ENCODE peak calls at places on chromosomes 1 and 21, in four cellular contexts. W is GM23248, M is endothelial cell of umbilical vein, T is HCT116. X is an unnamed sample.

GRCh38 chr1:165075725-165076370 is 280.7 kb downstream of the LMX1A start:
- DNase-seq in W (peak; percentile 55), M (peak; percentile 24), T (no peak), X (peak; percentile 64)

GRCh38 chr1:219805191-219805590 is 123.2 kb downstream of the SLC30A10 start:
- DNase-seq in W (no peak), M (no peak), T (no peak), X (peak; percentile 15)

GRCh38 chr1:233859446-233859845 is 45.0 kb upstream of the SLC35F3 start:
- DNase-seq in W (no peak), M (no peak), T (no peak), X (no peak)

GRCh38 chr1:153547560-153548551 is 1.2 kb downstream of the S100A3 start:
- DNase-seq in W (no peak), M (no peak), T (no peak), X (no peak)

GRCh38 chr1:221239911-221240310 is 360.7 kb downstream of the HLX start:
- DNase-seq in W (peak; percentile 8), M (no peak), T (no peak), X (no peak)

GRCh38 chr21:44758781-44759627 is 42.6 kb downstream of the UBE2G2 start:
- DNase-seq in W (no peak), M (no peak), T (no peak), X (no peak)

GRCh38 chr1:160256396-160257046 is 5.8 kb downstream of the DCAF8 start:
- DNase-seq in W (peak; percentile 95), M (peak; percentile 77), T (no peak), X (no peak)

GRCh38 chr1:94124538-94124937 is 3.6 kb upstream of the ABCA4 start:
- DNase-seq in W (no peak), M (peak; percentile 66), T (no peak), X (no peak)

GRCh38 chr1:98677288-98677687 is 15.8 kb downstream of the SNX7 start:
- DNase-seq in W (peak; percentile 62), M (no peak), T (no peak), X (no peak)

GRCh38 chr1:180935326-180936109 is 22.8 kb downstream of the KIAA1614 start:
- DNase-seq in W (no peak), M (no peak), T (no peak), X (no peak)

GRCh38 chr1:39940253-39940652 is 14.7 kb upstream of the MFSD2A start:
- DNase-seq in W (no peak), M (no peak), T (no peak), X (no peak)

GRCh38 chr1:8171751-8172464 is 145.8 kb upstream of the ERRFI1 start:
- DNase-seq in W (peak; percentile 58), M (no peak), T (no peak), X (no peak)

GRCh38 chr21:34133802-34134201 is 60.4 kb downstream of the MRPS6 start:
- DNase-seq in W (no peak), M (no peak), T (no peak), X (no peak)

GRCh38 chr1:242736569-242736968 is 212.1 kb upstream of the PLD5 start:
- DNase-seq in W (no peak), M (no peak), T (no peak), X (no peak)

GRCh38 chr1:153277852-153278251 is 18.4 kb downstream of the LORICRIN start:
- DNase-seq in W (no peak), M (no peak), T (peak; percentile 66), X (peak; percentile 58)

GRCh38 chr1:198848649-198849048 is 209.8 kb downstream of the PTPRC start:
- DNase-seq in W (no peak), M (no peak), T (no peak), X (no peak)

GRCh38 chr21:42120056-42120903 is 49.2 kb downstream of the UMODL1 start:
- DNase-seq in W (no peak), M (no peak), T (no peak), X (no peak)

GRCh38 chr1:47937586-47937985 is 59.6 kb downstream of the TRABD2B start:
- DNase-seq in W (no peak), M (no peak), T (no peak), X (no peak)

GRCh38 chr1:169312084-169312954 is 55.3 kb downstream of the NME7 start:
- DNase-seq in W (peak; percentile 97), M (peak; percentile 47), T (peak; percentile 90), X (no peak)

GRCh38 chr1:175278729-175279128 is 86.2 kb upstream of the KIAA0040 start:
- DNase-seq in W (no peak), M (no peak), T (no peak), X (no peak)

GRCh38 chr1:99727575-99728190 is 38.8 kb downstream of the FRRS1 start:
- DNase-seq in W (peak; percentile 39), M (peak; percentile 55), T (no peak), X (no peak)

DNA sequence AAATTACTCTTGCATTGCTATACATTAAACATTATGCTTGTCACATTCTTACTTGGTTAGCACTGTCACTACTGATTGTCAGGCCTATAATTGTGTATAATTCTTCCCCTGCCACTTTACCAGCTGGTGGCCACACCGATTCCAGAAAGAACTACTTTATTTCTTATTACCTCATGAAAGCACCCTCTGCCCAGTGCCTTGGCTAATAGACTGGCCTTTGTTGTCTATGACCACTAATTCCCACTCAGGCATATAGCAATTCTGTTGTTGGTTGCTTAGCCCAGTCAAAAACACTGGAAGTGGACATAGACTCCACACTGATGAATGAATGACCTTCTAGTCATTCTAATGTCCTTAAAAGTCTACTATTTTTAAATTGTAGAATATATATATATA is 35.6 kb downstream of the MRPL39 start:
- DNase-seq in W (no peak), M (no peak), T (no peak), X (no peak)
- H3K4me3 ChIP-seq in W (no peak overlapping the region), M (no peak overlapping the region), T (no peak overlapping the region), X (no peak overlapping the region)

DNA sequence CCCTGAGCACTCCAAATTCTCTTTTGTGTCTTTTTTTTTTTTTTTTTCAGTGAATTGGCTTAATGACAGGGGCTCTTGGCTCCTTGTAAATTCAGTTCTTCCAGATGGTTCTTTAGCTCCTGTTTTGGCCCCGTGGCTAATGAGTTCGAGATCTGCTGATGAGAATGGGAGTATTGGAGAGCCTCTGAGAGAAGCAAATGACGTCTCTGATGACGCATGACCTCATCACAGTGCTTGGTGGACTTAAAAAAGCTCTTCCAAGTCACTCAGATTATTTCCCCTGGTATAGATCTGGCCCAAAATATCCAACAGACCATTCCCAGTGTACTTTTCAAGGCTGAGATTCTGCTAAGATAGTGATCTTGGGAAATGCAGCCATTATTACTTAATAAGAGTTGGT is 159.5 kb downstream of the MIS18A start:
- DNase-seq in W (no peak), M (no peak), T (no peak), X (no peak)
- H3K27me3 ChIP-seq in W (no peaks in the 10 kb centered on the region), M (no peaks in the 10 kb centered on the region), T (peaks cover 54% of the 10 kb centered on the region), X (no peaks in the 10 kb centered on the region)

DNA sequence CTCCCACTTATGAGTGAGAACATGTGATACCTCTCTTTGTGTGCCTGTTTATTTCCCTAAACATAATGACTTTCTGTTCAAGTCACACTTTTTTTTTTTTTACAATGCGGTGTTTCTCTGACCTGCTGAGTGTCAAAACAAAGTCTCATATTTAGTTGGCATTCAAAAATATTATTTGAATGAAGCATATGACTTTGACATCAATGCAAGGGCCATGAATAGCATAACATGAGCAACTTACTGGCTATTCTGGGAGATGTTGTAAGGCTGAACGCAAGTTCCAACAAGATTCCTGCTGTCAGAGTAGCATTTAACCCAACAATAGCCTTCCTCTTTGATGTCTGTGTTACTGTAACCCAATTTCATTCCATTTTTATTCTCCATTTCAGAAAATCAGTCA is 2.0 kb upstream of the KRTAP19-1 start:
- DNase-seq in W (no peak), M (no peak), T (no peak), X (no peak)
- H3K9me3 ChIP-seq in W (no peaks in the 10 kb centered on the region), M (peaks cover 1% of the 10 kb centered on the region), T (no peaks in the 10 kb centered on the region), X (peaks cover 4% of the 10 kb centered on the region)

GRCh38 chr1:30783244-30783915 is 25.8 kb upstream of the LAPTM5 start:
- DNase-seq in W (no peak), M (no peak), T (no peak), X (no peak)
- H3K4me3 ChIP-seq in W (no peak overlapping the region), M (no peak overlapping the region), T (no peak overlapping the region), X (no peak overlapping the region)

DNA sequence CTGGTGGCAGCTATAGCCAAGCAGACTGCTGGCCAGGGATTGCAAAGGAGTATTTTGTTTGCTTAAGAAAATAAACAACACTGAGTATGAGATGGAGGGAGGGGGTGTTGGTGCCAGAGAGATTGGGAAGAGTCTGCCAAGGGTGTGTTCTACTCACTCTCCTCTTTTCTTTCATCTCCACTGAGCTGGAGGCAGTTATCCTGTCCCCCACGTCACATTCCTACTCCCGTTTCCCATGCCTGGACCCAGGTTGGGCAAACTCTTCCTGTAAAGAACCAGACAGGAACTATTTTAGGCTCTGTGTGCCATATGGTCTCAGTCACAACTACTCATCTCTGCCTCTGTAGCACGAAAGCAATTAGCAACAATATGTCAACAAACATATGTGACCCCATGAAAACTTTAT is 1.4 kb upstream of the IL24 start:
- DNase-seq in W (peak; percentile 85), M (no peak), T (no peak), X (no peak)
- H3K27me3 ChIP-seq in W (no peaks in the 10 kb centered on the region), M (no peaks in the 10 kb centered on the region), T (no peaks in the 10 kb centered on the region), X (peaks cover 5% of the 10 kb centered on the region)

GRCh38 chr1:248739580-248740205 is 15.9 kb downstream of the LYPD8 start:
- DNase-seq in W (no peak), M (no peak), T (no peak), X (no peak)
- H3K9me3 ChIP-seq in W (no peaks in the 10 kb centered on the region), M (peaks cover 3% of the 10 kb centered on the region), T (no peaks in the 10 kb centered on the region), X (no peaks in the 10 kb centered on the region)

DNA sequence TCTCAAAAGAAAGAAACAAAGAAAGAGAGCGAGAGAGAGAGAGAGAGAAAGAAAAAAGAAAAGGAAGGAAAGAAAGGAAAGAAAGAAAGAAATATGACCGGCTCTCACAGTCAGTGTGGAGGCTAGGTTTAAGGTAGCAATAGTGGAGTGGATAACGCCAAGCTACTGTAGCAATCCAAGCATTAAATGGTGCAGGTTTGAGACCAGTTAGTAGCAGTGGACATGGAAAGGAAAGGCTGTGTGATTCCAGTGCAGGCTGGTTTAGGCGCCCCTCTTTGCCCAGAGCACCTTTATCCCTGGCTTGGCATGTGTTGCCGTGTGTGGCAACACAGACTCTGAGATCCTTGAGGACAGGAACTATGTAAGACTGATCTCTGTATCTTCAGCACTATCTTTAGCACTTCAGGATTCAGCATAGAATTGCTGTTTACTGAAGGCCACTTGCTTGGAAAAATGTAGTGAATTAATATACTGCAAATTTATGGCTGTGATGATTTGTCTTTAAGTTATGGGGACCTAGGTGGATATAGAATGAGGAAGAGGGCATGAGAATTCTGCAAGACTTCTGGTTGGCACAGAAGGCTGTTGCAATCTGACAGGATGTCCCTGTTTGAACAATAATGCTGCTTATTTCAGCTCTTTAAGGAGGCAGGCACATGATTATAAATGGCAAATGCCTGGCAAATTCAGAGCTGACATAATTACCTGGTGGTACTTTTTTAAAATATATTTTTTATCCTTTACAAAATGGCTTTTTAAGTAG is 10.8 kb upstream of the OSBPL9 start:
- DNase-seq in W (no peak), M (no peak), T (no peak), X (no peak)
- H3K4me3 ChIP-seq in W (no peak overlapping the region), M (no peak overlapping the region), T (no peak overlapping the region), X (no peak overlapping the region)

DNA sequence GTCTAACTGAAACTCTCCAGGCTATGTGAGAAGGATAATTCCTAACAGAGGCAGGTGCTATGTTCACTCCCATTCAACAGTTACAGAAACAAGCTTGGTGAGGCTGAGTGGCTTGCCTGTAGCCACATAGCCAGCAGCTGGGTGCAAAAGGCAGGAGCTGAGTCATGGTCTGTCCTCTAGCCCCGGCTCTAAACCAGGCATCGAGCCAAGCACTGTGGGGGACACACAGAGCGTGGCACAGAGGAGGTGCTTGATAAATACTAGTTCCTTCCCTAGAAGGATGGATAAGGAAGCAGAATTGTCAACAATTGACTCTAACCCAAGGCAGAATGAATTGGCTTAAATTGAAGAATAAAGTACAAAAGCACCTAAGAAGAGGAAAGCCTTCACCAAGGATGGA is 10.4 kb upstream of the KCNA2 start:
- DNase-seq in W (peak; percentile 21), M (no peak), T (no peak), X (no peak)
- H3K27me3 ChIP-seq in W (peaks cover 31% of the 10 kb centered on the region), M (peaks cover 8% of the 10 kb centered on the region), T (peaks cover 15% of the 10 kb centered on the region), X (peaks cover 22% of the 10 kb centered on the region)

X was measured in HAP-1.